ENCODE peak calls at places on chromosomes 2 and 18, in eight cellular contexts. W is progenitor cell of endocrine pancreas; L is iris pigment epithelial cell; H is NCI-H345; Z is stimulated activated CD8-positive, alpha-beta memory T cell treated with anti-CD3 and anti-CD28 coated beads, Interleukin-4, amount 100 ng/mL, for 24 hours; T is memory B cell; Y is EL; C is AG20443. Q is an unnamed sample.

GRCh38 chr18:46953195-46953594 is 35.8 kb downstream of the KATNAL2 start:
- DNase-seq in Y (no peak), H (no peak), W (no peak), C (no peak), L (no peak), Z (no peak), T (no peak), Q (no peak)

GRCh38 chr2:98027535-98027934 is 31.8 kb upstream of the TMEM131 start:
- DNase-seq in H (no peak), C (no peak), W (no peak), L (no peak), Y (no peak), Z (no peak), T (peak), Q (no peak)

GRCh38 chr2:223049356-223049755 is 2.6 kb upstream of the KCNE4 start:
- DNase-seq in H (no peak), Z (no peak), T (no peak), Y (no peak), L (no peak), C (no peak), W (no peak), Q (no peak)

GRCh38 chr18:67783215-67783946 is 266.9 kb upstream of the DSEL start:
- DNase-seq in T (no peak), C (peak), H (no peak), W (no peak), Z (no peak), L (peak), Y (peak), Q (no peak)

GRCh38 chr2:143426296-143426695 is 297.1 kb downstream of the ARHGAP15 start:
- DNase-seq in W (no peak), T (no peak), L (peak), Z (no peak), H (no peak), C (peak), Y (peak), Q (no peak)

GRCh38 chr18:29651121-29651675 is 1391.3 kb downstream of the DSC3 start:
- DNase-seq in Y (peak), Z (no peak), H (no peak), C (no peak), L (peak), T (no peak), W (no peak), Q (no peak)

GRCh38 chr2:190648289-190649034 is 421 bp upstream of the NAB1 start:
- DNase-seq in T (peak), H (peak), L (peak), Y (peak), W (peak), C (peak), Z (peak), Q (peak)

GRCh38 chr2:241672243-241673188 is 14.1 kb downstream of the DTYMK start:
- DNase-seq in H (no peak), Y (no peak), W (no peak), Z (no peak), L (no peak), C (no peak), T (no peak), Q (no peak)

GRCh38 chr18:8657050-8657820 is 48.0 kb downstream of the RAB12 start:
- DNase-seq in H (peak), C (no peak), L (no peak), T (no peak), Z (no peak), Y (no peak), W (no peak), Q (no peak)

GRCh38 chr2:195364015-195364965 is 292.7 kb upstream of the SLC39A10 start:
- DNase-seq in W (no peak), Z (no peak), T (no peak), H (no peak), Y (peak), L (peak), C (peak), Q (no peak)

GRCh38 chr2:159086332-159086731 is 117.9 kb downstream of the TANC1 start:
- DNase-seq in Z (no peak), Y (no peak), W (no peak), T (no peak), L (no peak), C (no peak), H (peak), Q (no peak)

GRCh38 chr18:79547413-79548076 is 132.1 kb upstream of the CTDP1 start:
- DNase-seq in L (no peak), H (no peak), Y (no peak), T (no peak), C (no peak), W (no peak), Z (no peak), Q (no peak)

GRCh38 chr2:234313498-234313897 is 183.4 kb downstream of the ARL4C start:
- DNase-seq in T (no peak), L (no peak), Z (no peak), W (no peak), H (no peak), Y (no peak), C (no peak), Q (no peak)

GRCh38 chr2:61288070-61288841 is 126.3 kb downstream of the C2orf74 start:
- DNase-seq in W (no peak), H (no peak), Z (no peak), C (no peak), T (no peak), Y (no peak), L (no peak), Q (no peak)

GRCh38 chr2:174681099-174681982 is 82.9 kb downstream of the CHRNA1 start:
- DNase-seq in H (peak), C (peak), T (no peak), Y (peak), L (peak), Z (no peak), W (no peak), Q (no peak)

GRCh38 chr2:124286089-124286783 is 261.1 kb downstream of the CNTNAP5 start:
- DNase-seq in Y (no peak), Z (no peak), L (no peak), T (no peak), H (no peak), C (no peak), W (no peak), Q (no peak)

GRCh38 chr2:111123751-111124150 is 3.0 kb downstream of the BCL2L11 start:
- DNase-seq in L (no peak), Z (no peak), C (no peak), Y (no peak), W (no peak), T (no peak), H (no peak), Q (no peak)

GRCh38 chr18:37565985-37566478 is 434 bp upstream of the CELF4 start:
- DNase-seq in C (peak), Y (peak), H (peak), Z (no peak), T (no peak), L (peak), W (peak), Q (no peak)

GRCh38 chr2:25664531-25665307 is 8.7 kb downstream of the DTNB start:
- DNase-seq in Y (peak), C (peak), L (peak), H (peak), T (peak), W (peak), Z (no peak), Q (no peak)

GRCh38 chr2:205748660-205749059 is 66.4 kb downstream of the NRP2 start:
- DNase-seq in L (peak), T (no peak), C (no peak), H (no peak), Z (no peak), Y (no peak), W (no peak), Q (no peak)

GRCh38 chr18:22694954-22695353 is 238.2 kb upstream of the RBBP8 start:
- DNase-seq in T (no peak), Y (peak), W (no peak), L (peak), C (peak), Z (no peak), H (no peak), Q (no peak)

GRCh38 chr2:64859208-64860161 is 129.7 kb upstream of the SLC1A4 start:
- DNase-seq in Z (no peak), H (peak), L (peak), T (no peak), C (peak), Y (peak), W (peak), Q (no peak)